ENCODE peak calls at places on chromosomes 7 and 10, in five cellular contexts. E is neural progenitor cell, J is OCI-LY7, A is DND-41, Y is endothelial cell of umbilical vein. T is an unnamed sample. For H3K79me2 and H3K4me1, the result is how much of the 10 kb centered on the place peaks cover.

GRCh38 chr7:75699993-75700392 is 38.7 kb downstream of the HIP1 start:
- DNase-seq in A (no peak), Y (no peak), J (no peak), E (no peak), T (no peak)

GRCh38 chr7:114303301-114303700 is 111.3 kb upstream of the FOXP2 start:
- DNase-seq in A (no peak), E (no peak), J (no peak), Y (no peak), T (no peak)

GRCh38 chr10:17795088-17795487 is 14.1 kb upstream of the MRC1 start:
- DNase-seq in A (no peak), Y (no peak), J (no peak), E (no peak), T (no peak)

GRCh38 chr10:125123363-125124113 is 36.8 kb downstream of the CTBP2 start:
- DNase-seq in E (no peak), A (no peak), J (no peak), Y (peak), T (peak)

GRCh38 chr7:8149222-8149621 is 112.7 kb downstream of the ICA1 start:
- DNase-seq in Y (peak), A (peak), J (peak), E (no peak), T (no peak)

GRCh38 chr7:52260046-52260665 is 775.3 kb upstream of the POM121L12 start:
- DNase-seq in E (peak), Y (no peak), J (no peak), A (no peak), T (no peak)

GRCh38 chr10:61592581-61592980 is 70.1 kb upstream of the CABCOCO1 start:
- DNase-seq in Y (peak), E (peak), A (peak), J (peak), T (no peak)

GRCh38 chr7:68691261-68692216 is 906.7 kb upstream of the AUTS2 start:
- DNase-seq in J (no peak), Y (no peak), E (no peak), A (no peak), T (peak)

GRCh38 chr10:52777414-52777813 is 4.8 kb upstream of the MBL2 start:
- DNase-seq in J (no peak), E (no peak), A (no peak), Y (no peak), T (no peak)

GRCh38 chr7:126163647-126164046 is 1089.1 kb downstream of the GRM8 start:
- DNase-seq in A (no peak), J (no peak), Y (no peak), E (no peak), T (no peak)

GRCh38 chr10:13956826-13957225 is 370.1 kb downstream of the PRPF18 start:
- DNase-seq in A (no peak), E (no peak), Y (no peak), J (no peak), T (no peak)

GRCh38 chr7:106260136-106260561 is 24.6 kb downstream of the NAMPT start:
- DNase-seq in J (no peak), E (no peak), Y (no peak), A (peak), T (no peak)

GRCh38 chr7:45598697-45599520 is 24.7 kb downstream of the ADCY1 start:
- DNase-seq in J (no peak), E (no peak), A (no peak), Y (no peak), T (no peak)

GRCh38 chr7:32680259-32681173 is 185.2 kb downstream of the AVL9 start:
- DNase-seq in Y (no peak), E (no peak), J (no peak), A (no peak), T (no peak)

GRCh38 chr7:70808876-70809275 is 323.1 kb upstream of the GALNT17 start:
- DNase-seq in Y (no peak), J (peak), A (no peak), E (no peak), T (no peak)

GRCh38 chr10:18822156-18822555 is 162.9 kb downstream of the ARL5B start:
- DNase-seq in A (peak), E (peak), Y (no peak), J (peak), T (no peak)

GRCh38 chr7:72403677-72404076 is 8.5 kb downstream of the CALN1 start:
- DNase-seq in Y (no peak), E (no peak), A (no peak), J (no peak), T (no peak)

GRCh38 chr7:16926283-16926682 is 44.5 kb upstream of the AGR3 start:
- DNase-seq in Y (peak), A (peak), J (peak), E (peak), T (no peak)

GRCh38 chr10:93406367-93407145 is 75.6 kb downstream of the MYOF start:
- DNase-seq in E (no peak), Y (peak), A (no peak), J (no peak), T (no peak)

GRCh38 chr10:15324611-15325010 is 46.5 kb downstream of the FAM171A1 start:
- DNase-seq in Y (no peak), J (no peak), A (no peak), E (no peak), T (no peak)

GRCh38 chr10:102024799-102025198 is 31.2 kb downstream of the ARMH3 start:
- DNase-seq in E (no peak), A (no peak), Y (no peak), J (no peak), T (no peak)

GRCh38 chr7:117043051-117043546 is 89.8 kb downstream of the ST7 start:
- DNase-seq in Y (no peak), E (no peak), J (no peak), A (no peak), T (no peak)

GRCh38 chr10:91700273-91700672 is 67.4 kb upstream of the PPP1R3C start:
- DNase-seq in E (no peak), J (no peak), A (no peak), Y (no peak), T (no peak)

DNA sequence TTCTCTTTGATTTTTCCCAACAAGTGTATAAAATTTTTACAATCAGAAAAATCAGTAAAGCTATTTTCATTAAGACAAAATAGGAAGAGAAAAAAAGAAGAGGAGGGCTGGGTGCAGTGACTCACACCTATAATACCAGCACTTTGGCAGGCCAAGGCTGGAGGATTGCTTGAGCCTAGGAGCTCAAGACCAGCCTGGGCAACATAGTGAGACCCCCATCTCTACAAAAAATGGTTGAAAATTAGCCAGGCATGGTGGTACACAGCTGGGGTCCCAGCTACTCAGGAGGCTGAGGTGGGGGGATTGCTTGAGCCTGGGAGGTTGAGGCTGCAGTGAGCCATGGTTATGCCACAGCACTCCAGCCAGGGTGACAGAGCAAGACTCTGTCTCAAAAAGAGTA is 172.3 kb downstream of the AKR1D1 start:
- DNase-seq in A (no peak), J (no peak), Y (no peak), E (no peak), T (no peak)
- H3K27ac ChIP-seq in A (no peak), J (no peak), Y (no peak), E (no peak), T (no peak)

DNA sequence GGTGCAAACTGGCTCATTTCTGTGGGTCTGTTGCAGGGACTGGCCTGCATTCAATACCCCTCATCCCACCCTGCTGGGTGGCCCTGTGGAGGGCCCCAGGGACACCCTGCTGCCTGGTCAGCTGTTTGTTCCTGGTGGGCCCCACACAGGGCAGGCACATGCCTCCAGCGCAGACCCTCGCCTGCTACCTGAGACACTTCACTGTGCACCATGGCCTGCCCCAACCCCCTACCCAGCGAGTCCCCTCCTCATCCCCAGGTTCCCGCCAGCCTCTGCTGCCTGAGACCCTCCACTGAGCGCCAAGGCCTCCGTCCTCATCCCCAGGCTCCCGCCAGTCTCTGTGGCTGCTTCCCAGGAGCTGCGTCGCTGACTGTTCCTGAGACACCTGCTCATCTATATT is 16.8 kb downstream of the GPR146 start:
- DNase-seq in J (no peak), Y (no peak), A (no peak), E (no peak), T (no peak)
- H3K79me2 ChIP-seq in J (under half), Y (under half), A (under half), E (under half), T (under half)

GRCh38 chr7:95295399-95295798 is 28.9 kb downstream of the PON1 start:
- DNase-seq in A (no peak), E (no peak), J (no peak), Y (no peak), T (no peak)
- H3K4me1 ChIP-seq in A (under half), E (under half), J (under half), Y (under half), T (under half)

DNA sequence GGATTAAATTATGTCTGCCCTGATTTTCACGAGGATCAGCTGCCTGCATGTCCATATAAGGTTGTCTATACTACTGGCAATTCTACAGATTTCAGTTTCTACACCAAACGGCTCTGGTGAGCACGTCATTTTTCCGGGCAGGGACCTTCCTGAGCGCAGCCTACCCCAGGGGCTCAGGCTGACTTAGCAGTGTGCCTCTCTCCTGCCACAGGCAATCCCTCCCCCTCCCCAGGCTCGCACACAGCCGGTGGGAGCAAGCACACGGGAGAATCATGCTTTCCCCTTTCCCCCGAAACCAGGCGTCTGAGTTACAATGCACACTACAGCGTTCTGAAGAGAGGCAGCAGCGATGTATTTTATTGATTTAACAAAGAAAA is 1.7 kb downstream of the KLF6 start:
- DNase-seq in J (peak), Y (no peak), E (peak), A (peak), T (no peak)
- H3K27ac ChIP-seq in J (peak), Y (peak), E (peak), A (peak), T (peak)

GRCh38 chr7:96310106-96310505 is 11.8 kb downstream of the SLC25A13 start:
- DNase-seq in Y (peak), E (no peak), J (no peak), A (no peak), T (no peak)
- H3K79me2 ChIP-seq in Y (under half), E (half or more), J (under half), A (under half), T (under half)

T was measured in keratinocyte.